ENCODE peak calls at places on chromosomes 13 and 19, in six cellular contexts. O is GM23338, J is breast epithelium, X is suprapubic skin, K is stomach, F is upper lobe of left lung. E is an unnamed sample.

GRCh38 chr19:49690656-49691242 is at the start of gene CPT1C:
- DNase-seq in J (peak), F (no peak), O (peak), X (peak), K (peak), E (no peak)

GRCh38 chr19:58409010-58409790 is 751 bp downstream of the ZNF584 start:
- DNase-seq in X (no peak), F (no peak), K (no peak), J (no peak), O (peak), E (no peak)

GRCh38 chr19:31307270-31307669 is 42.0 kb downstream of the TSHZ3 start:
- DNase-seq in O (no peak), J (no peak), K (no peak), X (peak), F (no peak), E (no peak)

GRCh38 chr13:78787189-78787588 is 128.2 kb upstream of the OBI1 start:
- DNase-seq in J (no peak), K (no peak), F (no peak), O (no peak), X (no peak), E (no peak)

GRCh38 chr19:20238025-20238623 is 71.1 kb downstream of the ZNF486 start:
- DNase-seq in K (peak), F (peak), O (peak), J (peak), X (peak), E (no peak)

GRCh38 chr13:112161441-112162301 is 94.7 kb downstream of the SOX1 start:
- DNase-seq in F (no peak), K (no peak), X (peak), J (no peak), O (peak), E (no peak)

GRCh38 chr13:40508112-40508511 is 158.3 kb downstream of the FOXO1 start:
- DNase-seq in X (no peak), F (no peak), K (no peak), J (no peak), O (no peak), E (no peak)

GRCh38 chr13:23322353-23323336 is 110.9 kb downstream of the SACS start:
- DNase-seq in O (no peak), J (no peak), K (no peak), F (no peak), X (no peak), E (no peak)

GRCh38 chr13:100573121-100573520 is 15.5 kb downstream of the GGACT start:
- DNase-seq in O (peak), X (no peak), J (peak), F (no peak), K (peak), E (peak)

GRCh38 chr13:65453982-65454381 is 1776.2 kb downstream of the PCDH9 start:
- DNase-seq in J (no peak), K (no peak), F (no peak), O (no peak), X (no peak), E (no peak)

GRCh38 chr19:18304496-18305312 is 18.2 kb downstream of the LSM4 start:
- DNase-seq in K (peak), J (peak), O (peak), F (peak), X (peak), E (no peak)

GRCh38 chr13:62704795-62705329 is 1289.2 kb upstream of the PCDH20 start:
- DNase-seq in O (no peak), F (no peak), J (no peak), K (no peak), X (no peak), E (no peak)

GRCh38 chr19:42208612-42209011 is 8.9 kb downstream of the DEDD2 start:
- DNase-seq in J (no peak), O (no peak), X (no peak), F (no peak), K (peak), E (no peak)

GRCh38 chr13:78187781-78188180 is 269.1 kb upstream of the EDNRB start:
- DNase-seq in K (no peak), J (no peak), X (no peak), F (no peak), O (no peak), E (no peak)

GRCh38 chr13:95239293-95239692 is 62.0 kb downstream of the ABCC4 start:
- DNase-seq in J (no peak), O (no peak), X (no peak), K (no peak), F (no peak), E (no peak)

GRCh38 chr19:47135156-47135555 is 4.5 kb downstream of the SAE1 start:
- DNase-seq in O (no peak), X (no peak), J (no peak), F (no peak), K (no peak), E (no peak)

GRCh38 chr19:47132522-47132852 is 1.9 kb downstream of the SAE1 start:
- DNase-seq in X (no peak), F (no peak), J (no peak), K (no peak), O (no peak), E (no peak)

GRCh38 chr19:47130589-47131168 is at the start of gene SAE1:
- DNase-seq in F (peak), J (peak), X (peak), K (peak), O (peak), E (no peak)

GRCh38 chr19:47133021-47133471 is 2.4 kb downstream of the SAE1 start:
- DNase-seq in F (no peak), X (no peak), J (no peak), O (no peak), K (no peak), E (no peak)

DNA sequence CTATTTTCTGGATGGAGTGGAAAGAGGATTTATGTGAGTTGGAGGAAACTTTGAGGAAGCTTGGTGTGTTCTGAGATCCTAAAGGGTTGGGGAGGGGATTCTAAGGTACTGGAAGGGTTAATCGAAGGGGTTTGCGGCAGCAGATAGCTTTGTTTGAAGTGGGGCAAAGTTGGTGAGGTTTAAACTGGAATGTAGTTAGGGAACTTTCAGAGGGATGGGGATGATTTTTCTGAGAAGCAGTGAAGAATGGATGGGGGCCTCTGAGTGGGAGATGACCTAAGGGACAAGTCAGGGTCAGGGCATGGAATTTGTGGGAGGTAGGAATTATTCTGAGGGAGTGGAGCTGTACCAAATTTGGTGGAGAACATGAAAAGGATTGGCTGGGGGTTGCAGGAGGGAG is 3.9 kb downstream of the SAE1 start:
- DNase-seq in J (no peak), X (no peak), O (no peak), F (no peak), K (no peak), E (no peak)
- H3K4me3 ChIP-seq in J (no peak), X (no peak), O (peak), F (no peak), K (no peak), E (peak)

DNA sequence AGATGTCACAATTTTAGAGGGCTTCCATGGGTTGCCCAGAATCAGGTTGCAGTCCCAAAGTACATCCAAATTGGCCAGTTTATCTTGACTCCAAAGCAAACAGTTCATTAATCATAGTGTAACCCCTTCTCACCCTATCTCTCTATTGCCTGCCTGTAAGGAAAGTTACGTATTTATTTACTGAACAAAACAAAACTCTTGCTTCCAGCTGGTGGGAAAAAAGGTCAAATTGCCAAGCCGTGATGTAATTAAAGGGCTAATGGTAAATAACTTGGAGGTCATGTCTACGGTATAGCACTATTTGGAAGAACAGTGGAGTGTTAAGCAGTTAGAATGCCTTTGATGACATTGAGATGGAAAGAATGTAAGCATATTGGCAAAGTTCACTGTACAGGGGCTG is 214.0 kb downstream of the DLEU7 start:
- DNase-seq in J (no peak), K (no peak), O (no peak), F (no peak), X (no peak), E (no peak)
- H3K27ac ChIP-seq in J (no peak), K (no peak), O (no peak), F (no peak), X (no peak), E (no peak)

GRCh38 chr19:6020166-6020967 is 42.4 kb upstream of the RANBP3 start:
- DNase-seq in O (no peak), K (peak), X (no peak), F (no peak), J (no peak), E (peak)
- TF ChIP-seq POLR2AphosphoS5 in O (no peak), K (no peak), X (no peak), F (no peak), J (no peak), E (no peak)

DNA sequence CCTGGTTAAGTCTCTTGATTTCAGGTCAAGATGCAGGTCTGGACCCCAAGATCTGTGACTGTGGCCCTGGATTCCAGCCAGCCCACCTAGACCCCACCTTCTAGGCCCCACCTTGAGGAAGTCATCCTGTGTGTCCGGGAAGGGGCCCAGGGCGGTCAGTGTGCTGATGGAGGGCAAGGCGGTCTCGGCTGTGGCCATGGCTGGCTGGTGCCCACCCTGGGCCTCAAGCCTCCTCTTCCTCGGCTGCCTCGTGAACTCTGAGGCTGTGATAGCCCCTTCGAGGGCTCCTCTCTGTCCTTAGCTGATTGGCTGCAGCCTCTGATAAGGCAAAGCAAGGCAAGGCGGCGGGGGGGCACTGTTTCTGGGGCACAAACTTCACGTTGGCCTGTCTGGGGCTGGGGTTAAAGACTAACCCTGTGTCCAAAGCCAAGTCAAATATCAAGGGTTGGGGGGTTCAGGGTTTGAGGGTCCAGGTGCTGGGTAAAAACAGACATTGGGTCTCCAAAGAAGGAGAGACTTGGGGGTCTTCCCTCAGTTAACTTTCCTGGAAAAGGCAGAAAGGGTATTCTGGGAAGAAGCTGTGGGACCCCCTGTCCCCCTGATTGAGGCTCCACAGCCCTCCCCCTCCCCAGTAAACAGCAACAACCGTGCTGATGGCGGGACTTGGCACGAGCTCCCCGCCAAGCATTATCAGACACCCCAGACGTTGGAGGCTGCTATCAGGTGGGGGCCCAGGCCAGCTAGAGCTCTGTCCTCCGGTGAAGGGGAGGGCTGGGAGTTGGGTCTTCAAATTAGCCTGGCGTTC is at the start of gene KLF1:
- DNase-seq in X (no peak), K (no peak), F (no peak), J (no peak), O (no peak), E (no peak)
- H3K4me3 ChIP-seq in X (peak), K (peak), F (no peak), J (peak), O (peak), E (no peak)

GRCh38 chr13:21798181-21798580 is 127.3 kb downstream of the FGF9 start:
- DNase-seq in F (no peak), O (no peak), X (no peak), K (no peak), J (no peak), E (no peak)

GRCh38 chr13:21799671-21800070 is 128.8 kb downstream of the FGF9 start:
- DNase-seq in O (no peak), J (no peak), K (no peak), X (no peak), F (no peak), E (no peak)

GRCh38 chr13:21805733-21806132 is 134.9 kb downstream of the FGF9 start:
- DNase-seq in J (no peak), K (no peak), X (no peak), F (no peak), O (no peak), E (no peak)

GRCh38 chr13:21800847-21801616 is 130.2 kb downstream of the FGF9 start:
- DNase-seq in F (no peak), J (no peak), K (no peak), X (no peak), O (peak), E (no peak)
- H3K27ac ChIP-seq in F (no peak), J (no peak), K (no peak), X (no peak), O (no peak), E (no peak)

DNA sequence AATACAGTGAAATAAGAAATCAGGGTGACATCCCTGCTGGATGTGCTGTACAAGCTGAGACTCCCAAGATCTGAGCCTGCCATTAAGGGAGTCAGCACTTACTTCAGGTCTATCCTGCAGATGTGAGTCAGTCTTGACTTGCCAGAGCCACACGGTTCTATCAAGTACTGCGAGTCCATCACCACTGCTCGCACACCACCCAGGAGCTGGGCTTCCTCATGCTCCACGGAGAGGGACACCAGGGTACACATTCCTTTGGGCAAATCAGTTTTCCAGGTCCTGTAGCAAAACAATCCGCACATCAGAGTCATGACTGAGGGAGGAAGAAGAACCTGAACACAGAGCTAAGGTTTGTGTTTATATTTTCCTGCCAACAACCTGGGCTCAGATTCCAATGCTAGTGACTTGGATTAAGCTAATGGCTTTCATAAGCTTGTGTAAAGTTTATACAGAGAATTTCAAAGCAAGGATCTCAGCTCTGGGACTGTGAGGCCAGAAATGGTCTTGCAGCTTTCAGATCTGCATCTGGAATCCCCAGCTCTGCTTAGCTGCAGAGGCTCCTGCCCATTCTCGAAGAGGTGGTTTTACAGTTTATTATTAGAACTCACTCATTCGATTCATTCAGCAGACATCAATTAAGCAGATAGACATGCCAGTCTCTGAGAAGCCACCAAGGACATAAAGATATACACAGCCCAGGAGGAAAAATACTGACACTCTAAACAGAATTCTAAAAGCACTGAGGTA is 90.6 kb downstream of the KL start:
- DNase-seq in K (no peak), J (no peak), F (no peak), X (no peak), O (no peak), E (no peak)
- TF ChIP-seq POLR2AphosphoS5 in K (peak), J (no peak), F (no peak), X (no peak), O (no peak), E (no peak)

DNA sequence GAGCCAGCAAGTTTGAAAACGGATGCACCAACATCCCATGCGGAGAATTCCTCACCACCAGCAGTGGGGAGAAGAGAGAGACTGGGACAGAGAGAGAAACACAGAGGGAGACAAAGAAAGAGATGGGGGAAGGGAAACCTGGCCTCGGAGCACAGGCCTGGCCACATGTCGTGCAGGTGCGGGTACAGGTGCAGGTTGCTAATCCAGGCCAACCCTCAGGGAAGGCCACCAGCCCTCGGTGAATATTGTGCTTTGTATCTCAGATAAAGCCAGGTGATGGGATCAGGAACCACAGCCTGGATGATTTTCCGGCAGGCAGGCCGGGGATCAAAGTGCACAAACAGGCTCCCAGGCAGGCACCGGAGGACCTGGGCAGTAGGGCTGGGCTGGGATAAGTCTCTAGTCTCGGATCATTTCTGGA is 3.8 kb downstream of the GAS6 start:
- DNase-seq in F (no peak), X (no peak), O (peak), J (peak), K (peak), E (no peak)
- H3K4me3 ChIP-seq in F (no peak), X (no peak), O (peak), J (no peak), K (no peak), E (no peak)

E was measured in SK-N-MC.